ENCODE peak calls at places on chromosomes 3 and 15, in seven cellular contexts. I is HepG2, V is K562, J is GM12878, X is SK-N-SH, E is GM12891, P is H1. C is an unnamed sample.

GRCh38 chr3:175885196-175885766 is 1026.1 kb downstream of the NAALADL2 start:
- DNase-seq in E (no peak), X (no peak), P (no peak), V (no peak), I (no peak), J (no peak), C (no peak)

GRCh38 chr15:77544162-77544561 is 88.5 kb downstream of the LINGO1 start:
- DNase-seq in I (no peak), J (no peak), P (no peak), V (no peak), X (no peak), E (no peak), C (no peak)

GRCh38 chr15:62791694-62792093 is 250.9 kb upstream of the TPM1 start:
- DNase-seq in P (no peak), J (no peak), E (no peak), I (no peak), V (no peak), X (no peak), C (no peak)

GRCh38 chr3:159607856-159608255 is 380.8 kb upstream of the IL12A start:
- DNase-seq in J (no peak), V (no peak), P (no peak), I (no peak), X (no peak), E (no peak), C (no peak)

GRCh38 chr3:45604999-45605398 is 10.4 kb downstream of the LIMD1 start:
- DNase-seq in X (no peak), E (no peak), V (no peak), J (no peak), P (no peak), I (no peak), C (no peak)

GRCh38 chr3:161345023-161345422 is 26.3 kb downstream of the SPTSSB start:
- DNase-seq in J (no peak), I (no peak), E (no peak), P (no peak), X (no peak), V (no peak), C (no peak)

GRCh38 chr3:176286456-176287115 is 910.7 kb downstream of the TBL1XR1 start:
- DNase-seq in V (no peak), X (no peak), I (no peak), P (no peak), E (no peak), J (no peak), C (no peak)

GRCh38 chr3:42276419-42277132 is 10.6 kb upstream of the CCK start:
- DNase-seq in I (no peak), J (peak), E (no peak), X (no peak), V (no peak), P (no peak), C (no peak)

GRCh38 chr3:188553569-188553968 is 399.6 kb downstream of the LPP start:
- DNase-seq in E (no peak), V (no peak), X (no peak), P (no peak), I (no peak), J (no peak), C (no peak)

GRCh38 chr15:65332662-65333440 is 28.4 kb downstream of the RNU5B-1 start:
- DNase-seq in I (no peak), P (no peak), V (no peak), X (peak), J (no peak), E (no peak), C (no peak)

GRCh38 chr3:128311441-128311844 is 155.2 kb downstream of the DNAJB8 start:
- DNase-seq in E (no peak), P (peak), V (no peak), X (no peak), J (no peak), I (no peak), C (no peak)

DNA sequence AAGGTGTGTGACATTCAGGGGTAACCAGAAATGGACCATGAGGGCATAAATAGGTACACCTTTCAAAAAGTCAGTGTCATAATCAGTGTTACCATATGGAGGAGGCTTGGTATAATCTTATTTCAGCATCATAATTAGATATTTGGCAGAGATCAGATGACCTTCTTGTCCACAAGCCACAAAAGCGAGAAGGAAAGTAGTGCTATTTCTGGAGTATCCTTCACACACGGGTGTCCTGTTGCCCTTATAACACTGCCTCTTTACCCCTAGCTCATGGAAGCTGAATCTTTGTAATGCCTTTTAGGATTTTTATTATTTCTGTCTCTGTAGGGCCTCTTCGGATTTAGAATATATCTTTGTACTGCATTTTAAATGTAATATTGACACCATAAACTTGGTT is 132.8 kb downstream of the LRIG1 start:
- DNase-seq in J (no peak), I (no peak), E (no peak), X (no peak), V (no peak), P (no peak), C (no peak)
- TF ChIP-seq TAF1 in J (no peak), I (no peak), E (no peak), X (no peak), V (no peak), P (no peak), C (no peak)

GRCh38 chr3:101963902-101964362 is 114.6 kb downstream of the NFKBIZ start:
- DNase-seq in P (no peak), V (no peak), E (no peak), X (no peak), I (no peak), J (no peak), C (no peak)

GRCh38 chr3:101962055-101962454 is 112.7 kb downstream of the NFKBIZ start:
- DNase-seq in E (no peak), J (no peak), I (no peak), X (no peak), P (no peak), V (no peak), C (no peak)

GRCh38 chr3:101970212-101970611 is 120.9 kb downstream of the NFKBIZ start:
- DNase-seq in X (no peak), P (no peak), I (no peak), E (no peak), J (no peak), V (no peak), C (no peak)

GRCh38 chr3:101966202-101966722 is 116.9 kb downstream of the NFKBIZ start:
- DNase-seq in X (no peak), J (no peak), P (no peak), E (no peak), V (no peak), I (no peak), C (no peak)

DNA sequence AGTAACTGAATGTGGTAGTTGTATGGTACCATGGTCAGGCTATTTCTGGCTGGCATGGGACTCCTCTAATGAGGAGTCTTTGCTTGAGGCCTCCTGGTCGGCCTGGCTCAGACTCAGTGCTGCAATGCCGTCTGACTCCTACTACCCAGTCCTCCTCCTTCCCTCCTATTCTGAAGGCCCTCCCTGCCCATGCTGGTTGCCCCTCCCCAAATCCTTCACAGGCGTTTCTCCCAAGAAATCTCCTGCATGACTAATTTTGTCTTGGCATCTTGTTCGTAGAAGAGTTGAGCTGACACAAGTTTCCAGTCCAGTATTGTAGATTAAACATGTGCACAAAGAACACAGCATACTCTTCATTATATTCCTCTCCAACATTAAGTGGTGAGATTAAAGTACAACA is 115.5 kb downstream of the NFKBIZ start:
- DNase-seq in X (no peak), I (no peak), J (no peak), E (no peak), V (no peak), P (no peak), C (no peak)
- TF ChIP-seq TAF1 in X (no peak), I (no peak), J (no peak), E (no peak), V (no peak), P (no peak), C (no peak)

GRCh38 chr3:125681146-125681545 is 85.8 kb upstream of the OSBPL11 start:
- DNase-seq in I (no peak), J (no peak), E (no peak), V (no peak), X (no peak), P (no peak), C (no peak)

GRCh38 chr3:125683067-125683844 is 88.0 kb upstream of the OSBPL11 start:
- DNase-seq in V (no peak), X (no peak), I (no peak), J (no peak), P (no peak), E (no peak), C (no peak)

GRCh38 chr3:125679258-125679657 is 84.0 kb upstream of the OSBPL11 start:
- DNase-seq in J (no peak), I (peak), P (no peak), X (no peak), V (no peak), E (no peak), C (no peak)

GRCh38 chr3:125684199-125684598 is 88.9 kb upstream of the OSBPL11 start:
- DNase-seq in E (no peak), I (peak), J (no peak), P (peak), V (no peak), X (peak), C (no peak)
- TF ChIP-seq TAF1 in E (no peak), I (no peak), J (no peak), P (no peak), V (no peak), X (no peak), C (no peak)

GRCh38 chr15:37058316-37058985 is 41.9 kb downstream of the MEIS2 start:
- DNase-seq in P (no peak), J (no peak), I (peak), X (no peak), E (no peak), V (peak), C (no peak)
- TF ChIP-seq TAF1 in P (no peak), J (no peak), I (no peak), X (no peak), E (no peak), V (no peak), C (no peak)

DNA sequence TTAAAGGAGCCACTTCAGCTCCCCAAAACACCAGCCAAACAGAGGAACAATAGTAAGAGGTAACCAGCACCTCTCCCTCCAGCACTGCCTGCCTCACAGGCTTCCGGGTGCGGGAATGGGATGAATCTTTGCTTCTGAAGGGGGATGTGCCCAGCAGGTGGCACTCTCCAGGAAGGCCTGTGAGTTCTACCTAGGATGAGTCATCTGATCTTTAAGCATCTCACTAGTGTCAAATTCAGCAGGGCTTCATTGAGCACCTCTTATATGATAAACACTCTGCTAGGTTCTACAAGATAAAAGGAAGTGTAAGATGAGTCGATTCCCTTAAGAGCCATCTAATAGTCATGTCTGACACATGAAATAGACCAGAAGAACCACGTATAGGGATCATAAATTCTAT is 237.4 kb upstream of the UMPS start:
- DNase-seq in V (peak), J (no peak), E (no peak), X (peak), I (peak), P (no peak), C (no peak)
- TF ChIP-seq TAF1 in V (no peak), J (no peak), E (no peak), X (no peak), I (no peak), P (no peak), C (no peak)

DNA sequence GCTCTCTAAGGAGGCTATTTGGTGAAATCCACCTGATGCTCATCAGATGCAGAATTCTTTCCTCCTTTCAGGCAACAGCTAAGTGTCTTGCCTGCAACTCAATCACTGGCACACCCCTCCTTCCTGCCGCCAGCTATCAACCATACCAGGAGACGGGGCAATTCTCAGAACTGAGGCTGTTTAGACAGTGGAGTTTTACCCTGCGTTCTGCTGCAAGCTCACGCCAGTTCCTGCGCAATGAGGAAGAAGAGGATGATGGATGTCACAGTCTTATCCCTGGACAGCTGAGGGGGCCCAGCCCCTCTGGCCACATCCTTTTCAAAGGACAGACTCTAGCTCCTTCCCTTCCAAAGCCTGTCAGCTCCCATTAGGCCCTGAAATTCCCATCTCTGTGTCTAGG is 7.0 kb upstream of the MANF start:
- DNase-seq in V (no peak), E (no peak), P (no peak), I (no peak), X (no peak), J (no peak), C (no peak)
- TF ChIP-seq TAF1 in V (no peak), E (no peak), P (no peak), I (no peak), X (no peak), J (no peak), C (no peak)

GRCh38 chr15:79932447-79932846 is 35.6 kb upstream of the MTHFS start:
- DNase-seq in I (no peak), J (no peak), V (no peak), P (no peak), X (no peak), E (no peak), C (no peak)
- TF ChIP-seq TAF1 in I (no peak), J (no peak), V (no peak), P (no peak), X (no peak), E (no peak), C (no peak)

GRCh38 chr3:73542127-73542526 is 82.6 kb downstream of the PDZRN3 start:
- DNase-seq in V (no peak), P (no peak), E (no peak), I (no peak), J (no peak), X (no peak), C (no peak)
- TF ChIP-seq TAF1 in V (no peak), P (no peak), E (no peak), I (no peak), J (no peak), X (no peak), C (no peak)

C was measured in GM12892.